ENCODE peak calls at places on chromosome 2, in ten cellular contexts. Q, J, D, X, H, U, G, M, B and Y are unnamed samples. For H3K4me1, the result is how much of the 10 kb centered on the place peaks cover.

GRCh38 chr2:105575626-105576025 is 169.1 kb upstream of the NCK2 start:
- DNase-seq in U (no peak), D (no peak), X (no peak), M (no peak), Q (no peak), B (no peak), G (no peak), H (no peak), J (no peak), Y (no peak)

GRCh38 chr2:43225788-43226557 is 433 bp downstream of the ZFP36L2 start:
- DNase-seq in J (peak), G (peak), M (peak), Q (peak), X (peak), U (peak), B (peak), H (no peak), D (no peak), Y (peak)

GRCh38 chr2:237485304-237485703 is 1.7 kb upstream of the MLPH start:
- DNase-seq in M (no peak), J (peak), H (no peak), B (no peak), U (no peak), D (no peak), X (no peak), G (no peak), Q (no peak), Y (no peak)

GRCh38 chr2:172048996-172049503 is 36.3 kb upstream of the DLX1 start:
- DNase-seq in D (no peak), Q (no peak), X (no peak), G (no peak), H (no peak), B (no peak), U (no peak), J (no peak), M (no peak), Y (no peak)

GRCh38 chr2:45009928-45010705 is 865 bp upstream of the SIX2 start:
- DNase-seq in X (no peak), M (peak), H (no peak), Q (no peak), U (peak), J (peak), G (peak), B (peak), D (no peak), Y (peak)

GRCh38 chr2:168699834-168700417 is 102.5 kb upstream of the NOSTRIN start:
- DNase-seq in H (no peak), M (peak), B (no peak), D (no peak), U (peak), Q (peak), X (no peak), G (no peak), J (no peak), Y (peak)

GRCh38 chr2:107412981-107413380 is 413.7 kb upstream of the RGPD4 start:
- DNase-seq in D (no peak), G (no peak), U (no peak), B (no peak), Q (no peak), M (no peak), J (peak), H (no peak), X (no peak), Y (no peak)

GRCh38 chr2:109460553-109461324 is 153.0 kb downstream of the SEPTIN10 start:
- DNase-seq in G (no peak), H (no peak), Q (no peak), M (no peak), X (no peak), D (no peak), B (peak), J (peak), U (peak), Y (no peak)

GRCh38 chr2:174442546-174443510 is 44.0 kb downstream of the GPR155 start:
- DNase-seq in H (no peak), B (no peak), Q (no peak), U (no peak), J (peak), X (no peak), G (peak), D (peak), M (no peak), Y (peak)

GRCh38 chr2:107392241-107392704 is 434.4 kb upstream of the RGPD4 start:
- DNase-seq in J (no peak), H (no peak), B (no peak), X (no peak), G (no peak), D (no peak), Q (no peak), U (no peak), M (no peak), Y (no peak)

GRCh38 chr2:79782540-79782939 is 269.7 kb downstream of the CTNNA2 start:
- DNase-seq in B (no peak), G (no peak), M (no peak), U (no peak), D (no peak), J (no peak), Q (no peak), H (no peak), X (no peak), Y (no peak)

GRCh38 chr2:18550383-18550905 is 10.0 kb downstream of the RDH14 start:
- DNase-seq in B (no peak), Q (no peak), M (no peak), J (no peak), X (no peak), D (no peak), H (no peak), G (no peak), U (no peak), Y (no peak)

GRCh38 chr2:235162544-235163197 is 210.9 kb downstream of the SH3BP4 start:
- DNase-seq in J (peak), U (no peak), H (no peak), X (no peak), B (no peak), G (no peak), Q (no peak), D (no peak), M (no peak), Y (no peak)

GRCh38 chr2:178761759-178762371 is 45.4 kb downstream of the TTN start:
- DNase-seq in D (peak), Q (no peak), J (peak), H (no peak), B (no peak), M (no peak), U (no peak), G (no peak), X (no peak), Y (peak)

GRCh38 chr2:71423817-71424420 is 29.4 kb upstream of the DYSF start:
- DNase-seq in H (no peak), G (no peak), J (no peak), X (no peak), Q (no peak), M (no peak), D (no peak), U (no peak), B (no peak), Y (no peak)

GRCh38 chr2:20496069-20496468 is 49.2 kb downstream of the RHOB start:
- DNase-seq in D (peak), Q (no peak), X (no peak), H (no peak), J (peak), U (no peak), M (no peak), B (no peak), G (peak), Y (peak)

GRCh38 chr2:10002087-10002486 is 41.3 kb upstream of the KLF11 start:
- DNase-seq in H (no peak), U (no peak), M (no peak), J (no peak), B (no peak), Q (no peak), X (no peak), D (no peak), G (peak), Y (no peak)

GRCh38 chr2:72847916-72848315 is 22.1 kb upstream of the EXOC6B start:
- DNase-seq in Q (no peak), J (no peak), G (peak), X (no peak), U (no peak), D (no peak), H (no peak), M (no peak), B (no peak), Y (no peak)

GRCh38 chr2:12244070-12244469 is 472.7 kb upstream of the TRIB2 start:
- DNase-seq in H (no peak), M (no peak), G (no peak), B (no peak), J (peak), X (no peak), Q (no peak), D (no peak), U (no peak), Y (no peak)

GRCh38 chr2:216149741-216150140 is 40.6 kb downstream of the XRCC5 start:
- DNase-seq in G (no peak), D (no peak), X (no peak), J (peak), U (no peak), Q (no peak), M (no peak), H (no peak), B (no peak), Y (no peak)

GRCh38 chr2:208358758-208359631 is 47.6 kb upstream of the PTH2R start:
- DNase-seq in B (no peak), H (no peak), Q (no peak), D (no peak), M (no peak), G (no peak), U (no peak), X (no peak), J (no peak), Y (no peak)

GRCh38 chr2:227774011-227774624 is 28.4 kb downstream of the SCYGR8 start:
- DNase-seq in Q (no peak), G (no peak), B (no peak), M (no peak), D (peak), H (no peak), J (peak), X (no peak), U (no peak), Y (no peak)

GRCh38 chr2:39127973-39128372 is 7.1 kb upstream of the SOS1 start:
- DNase-seq in B (no peak), U (no peak), G (no peak), H (no peak), M (no peak), D (no peak), Q (no peak), X (peak), J (peak), Y (peak)

GRCh38 chr2:37282746-37283145 is 41.9 kb downstream of the PRKD3 start:
- DNase-seq in H (no peak), D (no peak), G (no peak), B (no peak), M (no peak), U (no peak), X (no peak), J (no peak), Q (no peak), Y (no peak)

GRCh38 chr2:208134928-208135586 is 5.4 kb upstream of the CRYGC start:
- DNase-seq in B (no peak), G (no peak), Q (no peak), H (no peak), D (no peak), J (peak), U (no peak), X (no peak), M (no peak), Y (no peak)

GRCh38 chr2:238761802-238762373 is 86.0 kb upstream of the TWIST2 start:
- DNase-seq in Q (no peak), G (no peak), H (no peak), X (no peak), D (no peak), M (no peak), U (no peak), J (peak), B (no peak), Y (peak)

GRCh38 chr2:37389984-37390765 is 45.7 kb downstream of the QPCT start:
- DNase-seq in B (no peak), D (peak), J (peak), G (peak), H (no peak), M (no peak), U (peak), Q (no peak), X (peak), Y (peak)

GRCh38 chr2:231190531-231191197 is 7.8 kb upstream of the ARMC9 start:
- DNase-seq in D (no peak), J (peak), M (peak), B (peak), H (no peak), X (no peak), Q (peak), G (peak), U (peak), Y (no peak)

GRCh38 chr2:183059561-183059960 is 19.0 kb upstream of the DUSP19 start:
- DNase-seq in M (no peak), G (peak), B (no peak), U (no peak), J (peak), Q (no peak), D (no peak), X (no peak), H (no peak), Y (no peak)

GRCh38 chr2:149027602-149028250 is 10.8 kb upstream of the LYPD6B start:
- DNase-seq in H (no peak), J (peak), X (no peak), U (no peak), Q (no peak), B (no peak), D (no peak), M (no peak), G (no peak), Y (no peak)

GRCh38 chr2:39663187-39663930 is 2.4 kb upstream of the TMEM178A start:
- DNase-seq in M (no peak), D (no peak), U (no peak), G (no peak), B (no peak), J (no peak), H (no peak), Q (no peak), X (no peak), Y (no peak)

GRCh38 chr2:239949079-239949478 is 76.1 kb downstream of the NDUFA10 start:
- DNase-seq in J (no peak), G (peak), X (no peak), M (no peak), Q (peak), U (peak), B (peak), D (no peak), H (no peak), Y (no peak)
- H3K4me1 ChIP-seq in J (under half), G (under half), X (under half), M (under half), Q (under half), U (under half), B (under half), D (under half), H (under half), Y (under half)

DNA sequence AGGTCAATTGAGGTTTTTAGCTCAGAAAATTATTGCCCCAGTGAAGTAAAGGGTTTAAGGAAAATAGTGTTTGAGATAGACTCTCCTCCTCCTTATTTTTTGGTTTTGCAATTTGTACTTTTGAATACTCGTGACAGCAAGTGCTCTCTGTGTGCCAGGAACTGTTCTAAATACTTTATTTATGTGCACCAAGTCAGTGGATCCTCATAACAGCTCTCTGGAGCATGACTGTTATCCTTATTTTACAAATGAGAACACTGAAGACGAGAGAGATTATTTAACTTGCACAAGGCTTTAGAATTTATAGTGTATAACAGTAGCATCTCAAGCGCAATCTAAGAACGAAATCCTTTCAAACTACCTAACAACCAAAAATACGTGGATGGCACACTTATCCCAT is 24.7 kb downstream of the BABAM2 start:
- DNase-seq in J (no peak), Q (no peak), X (no peak), B (no peak), H (no peak), M (no peak), D (no peak), G (no peak), U (peak), Y (no peak)
- H3K27ac ChIP-seq in J (no peak), Q (peak), X (no peak), B (peak), H (peak), M (no peak), D (no peak), G (no peak), U (peak), Y (no peak)

DNA sequence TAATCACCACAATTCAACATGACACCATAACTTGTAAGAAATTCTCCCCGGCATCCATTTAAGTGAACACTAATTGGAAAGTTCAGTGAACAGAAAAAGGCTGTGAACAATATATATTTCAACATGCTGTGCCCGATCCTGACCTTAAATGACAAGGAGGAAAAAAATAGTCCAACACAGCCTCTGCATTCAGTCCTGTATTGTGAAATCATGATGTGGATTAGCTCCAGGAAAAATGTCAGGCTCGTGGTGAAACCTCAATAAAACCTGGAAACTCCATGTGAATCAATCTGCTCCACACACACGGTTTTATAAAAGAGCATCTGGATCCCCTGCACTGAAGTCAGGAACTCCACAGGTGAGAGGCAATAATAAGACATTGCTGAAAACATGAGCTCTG is 145.4 kb upstream of the SPOPL start:
- DNase-seq in X (no peak), D (no peak), B (no peak), M (no peak), U (no peak), Q (no peak), G (no peak), H (no peak), J (no peak), Y (no peak)
- H3K4me3 ChIP-seq in X (no peak), D (no peak), B (no peak), M (no peak), U (no peak), Q (no peak), G (no peak), H (no peak), J (no peak), Y (no peak)

GRCh38 chr2:85257359-85258193 is 70.2 kb downstream of the TGOLN2 start:
- DNase-seq in D (no peak), X (no peak), H (no peak), U (no peak), Q (no peak), G (peak), M (no peak), B (no peak), J (peak), Y (peak)

GRCh38 chr2:85259101-85259590 is 68.6 kb downstream of the TGOLN2 start:
- DNase-seq in D (no peak), X (no peak), H (no peak), M (no peak), B (no peak), Q (no peak), U (no peak), J (peak), G (peak), Y (peak)

GRCh38 chr2:85259865-85260264 is 67.9 kb downstream of the TGOLN2 start:
- DNase-seq in U (no peak), X (no peak), M (no peak), G (peak), B (no peak), H (no peak), Q (no peak), J (no peak), D (no peak), Y (no peak)

GRCh38 chr2:85255813-85256581 is 71.8 kb downstream of the TGOLN2 start:
- DNase-seq in M (peak), H (no peak), U (peak), G (no peak), B (no peak), X (no peak), D (no peak), J (peak), Q (no peak), Y (peak)

DNA sequence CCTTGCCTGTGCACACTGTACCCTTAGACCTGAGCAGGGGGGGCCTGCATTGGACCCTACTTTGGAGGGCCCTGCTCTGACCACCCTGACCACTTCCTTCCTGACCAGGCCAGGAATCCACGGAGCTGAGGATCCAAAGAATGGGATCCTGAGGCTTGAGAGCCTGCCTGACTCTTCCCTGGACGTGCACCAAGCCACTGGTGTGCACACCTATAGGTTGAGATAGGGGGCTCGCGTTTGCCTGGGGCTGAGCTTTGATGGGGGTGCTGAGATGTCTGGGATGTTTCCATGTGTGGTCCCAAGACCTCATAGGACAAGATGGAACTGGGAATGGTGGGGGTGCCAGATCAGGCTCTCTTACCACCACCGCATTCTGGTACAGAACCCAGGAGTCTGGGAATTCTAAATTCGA is 69.6 kb downstream of the TGOLN2 start:
- DNase-seq in H (no peak), G (peak), D (no peak), X (no peak), M (no peak), U (no peak), Q (no peak), B (no peak), J (no peak), Y (no peak)
- H3K4me1 ChIP-seq in H (under half), G (under half), D (under half), X (under half), M (under half), U (under half), Q (under half), B (under half), J (under half), Y (half or more)